ENCODE peak calls at places on chromosomes 16 and 17, in five cellular contexts. K is H1, B is NT2/D1, H is PC-3, Q is colonic mucosa. S is an unnamed sample. For H3K4me1 and H3K9me3, the result is how much of the 10 kb centered on the place peaks cover.

GRCh38 chr17:39775075-39775474 is 37.3 kb downstream of the GRB7 start:
- DNase-seq in K (no peak), B (no peak), H (no peak), Q (no peak), S (no peak)

GRCh38 chr17:40598928-40599627 is 33.8 kb upstream of the CCR7 start:
- DNase-seq in K (no peak), B (no peak), H (no peak), Q (no peak), S (no peak)

GRCh38 chr16:56948234-56948633 is 13.5 kb upstream of the CETP start:
- DNase-seq in K (no peak), B (no peak), H (no peak), Q (no peak), S (no peak)

GRCh38 chr16:87178177-87178863 is 138.9 kb downstream of the C16orf95 start:
- DNase-seq in K (no peak), B (no peak), H (no peak), Q (no peak), S (no peak)

GRCh38 chr16:89335803-89336485 is 118.4 kb downstream of the ZNF778 start:
- DNase-seq in K (no peak), B (no peak), H (no peak), Q (no peak), S (no peak)

GRCh38 chr17:42536372-42537155 is 523 bp downstream of the NAGLU start:
- DNase-seq in K (peak), B (no peak), H (peak), Q (peak), S (peak)

GRCh38 chr16:79169239-79169638 is 431.3 kb downstream of the MAF start:
- DNase-seq in K (no peak), B (peak), H (no peak), Q (no peak), S (no peak)

GRCh38 chr17:62668091-62668804 is 40.8 kb downstream of the MRC2 start:
- DNase-seq in K (no peak), B (no peak), H (peak), Q (no peak), S (peak)

GRCh38 chr16:67919618-67920210 is 11.9 kb downstream of the CTRL start:
- DNase-seq in K (no peak), B (no peak), H (no peak), Q (no peak), S (no peak)

GRCh38 chr16:81586976-81587625 is 142.5 kb downstream of the CMIP start:
- DNase-seq in K (no peak), B (no peak), H (no peak), Q (no peak), S (no peak)
- H3K4me1 ChIP-seq in K (under half), B (under half), H (half or more), Q (under half), S (under half)

DNA sequence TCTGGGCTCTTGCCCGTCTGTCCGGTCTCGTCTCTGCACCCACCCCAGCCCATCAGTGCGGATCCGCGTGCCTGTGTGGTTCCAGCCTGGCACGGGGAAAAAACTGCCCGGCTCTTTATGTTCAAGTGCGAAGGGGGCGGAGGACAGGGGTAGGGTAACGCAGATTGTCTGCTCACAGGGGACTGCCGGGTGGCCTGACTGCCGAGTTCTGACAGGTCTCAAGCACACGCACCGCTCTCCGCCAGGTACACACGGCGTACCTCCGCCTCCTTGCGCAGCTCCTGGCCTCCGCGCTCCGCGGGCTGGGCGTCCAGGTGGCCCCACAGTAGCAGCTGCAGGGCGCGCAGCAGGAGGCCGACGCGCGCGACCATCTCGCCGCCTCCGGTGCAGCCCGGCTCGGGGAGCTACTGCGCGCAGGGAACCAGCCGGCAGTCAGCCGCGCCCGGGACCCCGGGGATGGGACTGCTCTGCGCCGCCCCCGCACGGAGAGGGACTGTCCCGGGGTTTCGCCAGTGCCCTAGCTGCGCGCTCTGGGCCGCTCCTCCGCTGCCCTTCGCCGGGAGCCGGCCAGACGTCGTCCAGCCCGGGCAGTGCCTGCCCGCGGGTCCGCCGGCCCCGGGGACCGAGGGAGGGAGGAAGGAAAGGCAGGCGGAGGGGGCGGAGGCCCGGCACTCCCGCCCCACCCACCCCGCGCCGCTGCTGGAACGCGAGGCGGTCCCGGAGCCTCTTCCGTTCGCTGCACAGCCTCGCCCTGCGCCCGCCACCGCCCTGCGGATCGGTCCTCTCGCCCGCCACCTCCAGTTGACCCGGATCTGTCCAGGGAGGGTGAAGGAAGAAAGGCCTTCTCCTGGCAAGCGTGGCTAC is at the start of gene MMP28:
- DNase-seq in K (peak), B (no peak), H (peak), Q (peak), S (peak)
- H3K9ac ChIP-seq in K (no peak), B (peak), H (no peak), Q (peak), S (peak)

DNA sequence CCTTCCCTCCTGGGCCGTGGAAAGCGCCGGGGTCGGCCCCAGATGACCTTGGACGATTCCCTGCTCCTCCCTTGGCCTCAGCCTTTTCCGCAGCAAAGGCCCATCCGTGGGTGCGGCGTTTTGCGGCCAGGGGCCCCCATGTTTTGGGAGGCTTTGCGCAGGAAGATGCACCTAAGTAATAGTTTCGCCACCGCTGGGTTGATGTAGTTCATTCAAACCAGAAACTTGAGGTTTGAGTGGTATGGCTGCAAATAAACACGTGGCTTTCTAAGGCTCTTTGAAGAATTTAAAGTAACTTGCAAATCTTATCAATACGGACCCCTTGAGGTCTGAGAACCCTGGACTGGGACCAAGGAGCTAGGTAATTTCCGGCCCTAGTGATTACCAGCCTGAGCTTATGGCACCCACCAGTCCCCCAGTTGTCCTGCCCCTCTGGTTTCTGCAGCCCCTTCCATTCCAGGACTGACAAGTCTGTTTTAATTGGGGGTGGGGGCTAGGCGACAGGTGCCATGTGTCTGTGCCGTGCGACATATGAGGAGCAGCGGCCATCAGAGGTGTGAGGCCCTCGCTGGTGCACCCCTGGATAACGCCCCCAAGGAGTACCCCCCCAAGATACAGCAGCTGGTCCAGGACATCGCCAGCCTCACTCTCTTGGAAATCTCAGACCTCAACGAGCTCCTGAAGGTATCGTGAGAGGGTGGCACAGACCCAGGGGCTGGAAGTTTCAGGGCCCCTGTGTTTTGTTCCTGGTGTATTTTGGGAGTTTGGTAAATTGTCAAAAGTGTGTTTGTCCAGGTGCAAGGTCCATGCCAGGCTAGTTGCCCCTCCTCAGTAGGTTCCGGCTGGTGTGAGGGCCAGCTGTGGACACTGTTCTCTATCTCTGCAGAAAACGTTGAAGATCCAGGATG is 834 bp downstream of the MRPL12 start:
- DNase-seq in K (no peak), B (no peak), H (no peak), Q (no peak), S (peak)
- H3K9me3 ChIP-seq in K (under half), B (under half), H (under half), Q (under half), S (under half)

DNA sequence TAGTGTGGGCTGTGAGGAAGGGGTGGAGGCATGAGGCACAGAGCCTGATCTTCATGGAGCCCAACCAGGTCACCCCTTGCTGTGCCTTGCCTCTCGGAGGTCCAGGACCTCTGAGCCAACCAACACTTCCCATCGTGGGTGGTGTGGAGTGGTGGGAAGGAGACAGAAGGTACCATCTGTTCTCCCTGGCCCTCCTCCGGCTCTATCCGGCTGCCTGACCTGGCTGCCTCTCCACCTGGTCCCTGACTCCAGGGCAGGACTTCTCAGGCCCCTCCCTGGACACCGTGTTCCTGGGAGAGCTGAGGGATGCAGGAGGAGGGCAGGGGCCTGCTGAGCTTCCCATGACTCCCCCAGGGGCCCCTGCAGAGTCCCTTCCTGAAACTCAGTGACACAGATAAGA is 3.9 kb downstream of the PDK2 start:
- DNase-seq in K (no peak), B (no peak), H (no peak), Q (no peak), S (no peak)
- H3K4me1 ChIP-seq in K (under half), B (under half), H (under half), Q (under half), S (half or more)